ENCODE peak calls at places on chromosomes 13 and 19, in five cellular contexts. O is glutamatergic neuron, F is astrocyte of the spinal cord, Z is astrocyte of the cerebellum, C is chondrocyte. R is an unnamed sample.

GRCh38 chr13:109786457-109787134 is at the start of gene IRS2:
- DNase-seq in O (peak), F (peak), Z (peak), C (no peak), R (peak)

GRCh38 chr13:40130871-40131636 is 475.6 kb downstream of the COG6 start:
- DNase-seq in O (no peak), F (peak), Z (no peak), C (no peak), R (no peak)

GRCh38 chr19:16035601-16036297 is 40.5 kb upstream of the TPM4 start:
- DNase-seq in O (no peak), F (no peak), Z (no peak), C (no peak), R (no peak)

GRCh38 chr19:46000497-46001246 is 5.4 kb downstream of the CCDC61 start:
- DNase-seq in O (peak), F (no peak), Z (no peak), C (no peak), R (peak)

GRCh38 chr19:32422435-32422834 is 16.9 kb downstream of the DPY19L3 start:
- DNase-seq in O (no peak), F (no peak), Z (no peak), C (no peak), R (no peak)

GRCh38 chr19:29636553-29637325 is 28.5 kb upstream of the PLEKHF1 start:
- DNase-seq in O (no peak), F (no peak), Z (no peak), C (peak), R (no peak)

GRCh38 chr19:14689598-14690503 is at the start of gene ZNF333:
- DNase-seq in O (peak), F (peak), Z (peak), C (peak), R (peak)

GRCh38 chr13:97028441-97029299 is 34.4 kb upstream of the OXGR1 start:
- DNase-seq in O (peak), F (peak), Z (peak), C (no peak), R (peak)

GRCh38 chr13:25378528-25378927 is 6.8 kb downstream of the ATP8A2 start:
- DNase-seq in O (peak), F (no peak), Z (no peak), C (no peak), R (no peak)

GRCh38 chr19:38298841-38299680 is 5.0 kb upstream of the C19orf33 start:
- DNase-seq in O (no peak), F (peak), Z (no peak), C (no peak), R (no peak)

GRCh38 chr13:98581971-98582702 is 5.2 kb upstream of the STK24 start:
- DNase-seq in O (no peak), F (peak), Z (no peak), C (no peak), R (no peak)

GRCh38 chr19:30070198-30070969 is 128.3 kb downstream of the URI1 start:
- DNase-seq in O (peak), F (no peak), Z (no peak), C (peak), R (no peak)

GRCh38 chr19:13839938-13840750 is 36.8 kb upstream of the NANOS3 start:
- DNase-seq in O (no peak), F (peak), Z (no peak), C (peak), R (no peak)

GRCh38 chr19:13012390-13012689 is 17.1 kb downstream of the NFIX start:
- DNase-seq in O (no peak), F (no peak), Z (no peak), C (no peak), R (no peak)

GRCh38 chr13:25729201-25729600 is 322.6 kb downstream of the SHISA2 start:
- DNase-seq in O (no peak), F (no peak), Z (no peak), C (no peak), R (no peak)

GRCh38 chr13:73656863-73657262 is 477.3 kb downstream of the KLF12 start:
- DNase-seq in O (no peak), F (peak), Z (no peak), C (no peak), R (no peak)

GRCh38 chr13:72970301-72970880 is 88.4 kb upstream of the KLF5 start:
- DNase-seq in O (no peak), F (no peak), Z (no peak), C (no peak), R (no peak)

GRCh38 chr19:47157455-47158321 is 27.1 kb downstream of the SAE1 start:
- DNase-seq in O (no peak), F (peak), Z (peak), C (no peak), R (no peak)

GRCh38 chr19:6210721-6211600 is 68.8 kb downstream of the MLLT1 start:
- DNase-seq in O (no peak), F (no peak), Z (no peak), C (peak), R (no peak)

GRCh38 chr19:13856530-13856929 is 20.4 kb upstream of the NANOS3 start:
- DNase-seq in O (no peak), F (no peak), Z (no peak), C (no peak), R (no peak)

GRCh38 chr13:22561581-22561980 is 619.2 kb upstream of the SGCG start:
- DNase-seq in O (no peak), F (no peak), Z (no peak), C (no peak), R (no peak)

GRCh38 chr19:54620464-54620863 is 9.8 kb upstream of the LILRB1 start:
- DNase-seq in O (no peak), F (no peak), Z (no peak), C (no peak), R (no peak)

GRCh38 chr13:22757530-22758120 is 423.2 kb upstream of the SGCG start:
- DNase-seq in O (no peak), F (peak), Z (peak), C (no peak), R (no peak)

GRCh38 chr19:6519289-6519688 is 11.5 kb upstream of the TNFSF9 start:
- DNase-seq in O (no peak), F (peak), Z (peak), C (no peak), R (no peak)

GRCh38 chr19:40908981-40909380 is 26.9 kb upstream of the CYP2A7 start:
- DNase-seq in O (peak), F (peak), Z (no peak), C (no peak), R (no peak)

GRCh38 chr13:60577761-60578160 is 180.7 kb downstream of the TDRD3 start:
- DNase-seq in O (no peak), F (no peak), Z (no peak), C (no peak), R (no peak)

GRCh38 chr19:50358483-50359431 is 6.7 kb downstream of the NAPSA start:
- DNase-seq in O (no peak), F (peak), Z (no peak), C (peak), R (peak)

GRCh38 chr13:69213331-69213850 is 894.2 kb upstream of the ATXN8OS start:
- DNase-seq in O (no peak), F (no peak), Z (no peak), C (no peak), R (no peak)

GRCh38 chr19:50994129-50994528 is 7.3 kb downstream of the KLK8 start:
- DNase-seq in O (no peak), F (no peak), Z (no peak), C (no peak), R (no peak)

GRCh38 chr13:41008349-41008980 is 10.7 kb downstream of the ELF1 start:
- DNase-seq in O (no peak), F (peak), Z (no peak), C (no peak), R (no peak)

GRCh38 chr13:32415019-32415418 is 12.9 kb downstream of the N4BP2L1 start:
- DNase-seq in O (peak), F (no peak), Z (no peak), C (no peak), R (no peak)

GRCh38 chr13:29754486-29754806 is 96.0 kb downstream of the UBL3 start:
- DNase-seq in O (no peak), F (peak), Z (no peak), C (no peak), R (no peak)

GRCh38 chr13:67224148-67224846 is 5.8 kb downstream of the PCDH9 start:
- DNase-seq in O (peak), F (peak), Z (peak), C (no peak), R (no peak)

GRCh38 chr19:328025-328505 is 16.5 kb downstream of the MIER2 start:
- DNase-seq in O (no peak), F (no peak), Z (no peak), C (no peak), R (no peak)

GRCh38 chr13:26062853-26063444 is 11.1 kb upstream of the SHISA2 start:
- DNase-seq in O (no peak), F (peak), Z (peak), C (no peak), R (peak)

GRCh38 chr13:34152409-34152808 is 334.5 kb downstream of the RFC3 start:
- DNase-seq in O (no peak), F (no peak), Z (no peak), C (no peak), R (no peak)

GRCh38 chr13:83547043-83547442 is 335.2 kb downstream of the SLITRK1 start:
- DNase-seq in O (no peak), F (no peak), Z (no peak), C (no peak), R (no peak)

GRCh38 chr13:71714802-71715375 is 152.1 kb downstream of the DACH1 start:
- DNase-seq in O (no peak), F (no peak), Z (no peak), C (no peak), R (no peak)

GRCh38 chr19:31113250-31113685 is 236.0 kb downstream of the TSHZ3 start:
- DNase-seq in O (no peak), F (peak), Z (no peak), C (no peak), R (no peak)

GRCh38 chr19:31112158-31112557 is 237.1 kb downstream of the TSHZ3 start:
- DNase-seq in O (no peak), F (no peak), Z (no peak), C (no peak), R (no peak)

GRCh38 chr19:31111741-31112140 is 237.5 kb downstream of the TSHZ3 start:
- DNase-seq in O (no peak), F (no peak), Z (no peak), C (no peak), R (no peak)

GRCh38 chr19:31109626-31110025 is 239.6 kb downstream of the TSHZ3 start:
- DNase-seq in O (no peak), F (no peak), Z (no peak), C (no peak), R (no peak)

GRCh38 chr19:31110331-31110730 is 238.9 kb downstream of the TSHZ3 start:
- DNase-seq in O (no peak), F (peak), Z (no peak), C (no peak), R (no peak)
- TF ChIP-seq CTCF in O (no peak), F (peak), Z (peak), C (peak), R (no peak)

GRCh38 chr13:75685239-75685697 is 49.1 kb downstream of the LMO7 start:
- DNase-seq in O (no peak), F (peak), Z (peak), C (no peak), R (no peak)
- TF ChIP-seq CTCF in O (no peak), F (peak), Z (peak), C (peak), R (no peak)

GRCh38 chr13:79779761-79780160 is 298.8 kb downstream of the NDFIP2 start:
- DNase-seq in O (no peak), F (peak), Z (no peak), C (no peak), R (no peak)

GRCh38 chr13:79781829-79782540 is 301.0 kb downstream of the NDFIP2 start:
- DNase-seq in O (no peak), F (no peak), Z (no peak), C (no peak), R (no peak)

GRCh38 chr13:79779061-79779460 is 298.1 kb downstream of the NDFIP2 start:
- DNase-seq in O (no peak), F (no peak), Z (no peak), C (no peak), R (no peak)

GRCh38 chr13:79782541-79783216 is 301.7 kb downstream of the NDFIP2 start:
- DNase-seq in O (peak), F (peak), Z (peak), C (no peak), R (no peak)

DNA sequence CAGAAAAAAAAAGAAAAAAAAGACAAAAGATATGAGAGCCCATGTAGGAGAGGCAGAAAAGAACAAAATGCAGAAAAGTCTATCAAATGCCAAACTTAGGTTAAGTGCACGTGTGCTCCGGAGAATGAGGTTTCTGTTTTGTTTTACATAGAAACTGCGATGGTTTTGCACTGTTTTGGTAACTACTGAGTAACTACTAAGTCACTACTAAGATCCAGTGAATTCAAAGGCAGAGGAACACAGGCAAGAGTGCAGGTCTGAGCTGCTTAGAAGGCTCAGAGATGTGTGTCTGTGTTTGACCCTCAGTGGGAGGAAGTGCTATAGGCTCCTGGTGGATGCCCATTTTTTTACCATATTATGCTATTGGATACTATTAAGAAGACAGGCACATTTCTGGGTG is 299.3 kb downstream of the NDFIP2 start:
- DNase-seq in O (no peak), F (peak), Z (no peak), C (no peak), R (no peak)
- TF ChIP-seq CTCF in O (no peak), F (no peak), Z (no peak), C (no peak), R (no peak)

DNA sequence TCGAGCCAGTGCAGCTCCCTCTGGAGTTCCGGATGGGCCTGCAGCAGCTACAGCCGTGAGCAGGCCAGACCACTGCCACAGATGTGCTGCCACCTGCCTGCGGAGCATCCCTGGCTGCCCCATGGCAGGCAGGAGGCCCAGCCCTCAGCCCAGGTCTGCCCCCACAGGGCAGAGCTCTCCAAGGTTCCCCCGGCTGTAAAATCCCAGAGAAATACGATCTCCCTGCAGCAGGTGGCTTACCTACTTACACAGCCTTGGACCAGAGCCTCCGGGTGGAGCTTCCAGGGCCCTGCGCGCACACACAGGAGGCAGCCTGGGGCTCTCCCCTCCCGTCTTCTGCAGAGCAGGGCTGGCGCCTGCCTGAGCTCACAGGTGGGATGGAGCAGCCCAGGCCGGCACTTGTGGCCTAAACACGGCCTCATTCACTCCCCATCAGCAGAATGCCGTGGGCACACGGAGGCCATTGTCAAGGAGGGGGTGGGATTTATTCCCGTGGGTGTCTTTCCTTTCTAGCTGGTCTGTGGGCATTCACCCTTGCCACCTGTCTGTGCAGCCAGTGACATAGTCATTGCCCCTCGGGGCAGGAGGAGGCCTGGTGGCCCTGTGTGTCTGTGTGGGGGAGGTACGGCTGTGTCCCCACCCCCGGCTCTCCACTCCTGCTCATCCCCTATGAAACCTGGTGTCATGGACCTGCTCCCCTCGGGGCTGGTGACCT is 118.0 kb downstream of the KDM4B start:
- DNase-seq in O (no peak), F (no peak), Z (no peak), C (no peak), R (no peak)
- TF ChIP-seq CTCF in O (no peak), F (no peak), Z (no peak), C (no peak), R (no peak)

DNA sequence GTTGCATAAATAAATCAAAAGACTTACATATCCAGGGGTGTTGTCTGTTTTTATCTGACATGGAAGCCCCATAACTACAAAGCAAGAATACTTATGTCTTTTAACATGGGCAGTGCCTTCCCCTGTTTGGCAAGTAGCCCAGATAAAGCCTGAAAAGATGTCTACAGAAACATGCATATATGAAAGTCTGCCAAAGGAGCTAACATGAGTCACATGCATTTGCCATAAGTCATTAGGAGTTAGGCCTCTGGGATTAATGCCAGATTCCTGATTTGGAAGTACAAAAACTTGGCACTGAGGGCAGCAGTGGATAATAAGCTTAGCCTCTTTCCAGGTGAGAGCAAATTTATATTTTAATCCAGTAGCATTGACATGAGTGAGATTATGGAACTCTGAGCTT is 62.0 kb downstream of the ZNF737 start:
- DNase-seq in O (no peak), F (peak), Z (no peak), C (no peak), R (no peak)
- TF ChIP-seq CTCF in O (no peak), F (no peak), Z (no peak), C (no peak), R (no peak)

DNA sequence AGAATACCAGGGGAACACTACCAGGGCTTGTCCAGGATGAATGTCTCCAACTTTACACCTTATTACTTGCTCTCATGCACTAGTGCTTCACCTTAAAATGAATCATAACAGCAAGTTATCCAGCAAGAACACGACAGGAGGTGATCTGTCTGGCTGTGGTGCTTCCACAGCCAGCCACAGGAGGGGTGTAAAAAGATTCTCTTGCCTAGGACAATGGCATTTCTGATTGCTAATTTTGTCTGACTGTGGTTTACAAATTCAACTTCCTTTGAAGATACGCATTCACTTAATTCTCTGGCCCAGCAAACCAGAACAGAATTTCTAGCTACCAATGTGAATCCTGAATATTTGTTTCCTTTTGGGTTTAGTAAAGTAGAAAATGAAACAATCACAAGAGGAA is 23.1 kb upstream of the COG3 start:
- DNase-seq in O (no peak), F (peak), Z (no peak), C (no peak), R (peak)
- TF ChIP-seq CTCF in O (no peak), F (peak), Z (peak), C (peak), R (peak)

R was measured in GM10248.